ENCODE peak calls at places on chromosomes 4 and X, in five cellular contexts. One of them, this sample, is unnamed.

GRCh38 chr4:176875026-176875425 is 82.3 kb upstream of the VEGFC start:
- DNase-seq in PC-3: no peak
- DNase-seq in astrocyte: no peak
- DNase-seq in mesenchymal stem cell: no peak
- DNase-seq in neural progenitor cell: no peak
- DNase-seq in this sample: no peak

GRCh38 chr4:154626793-154627484 is 14.5 kb upstream of the FGG start:
- DNase-seq in astrocyte: peak
- DNase-seq in neural progenitor cell: peak
- DNase-seq in PC-3: peak
- DNase-seq in mesenchymal stem cell: peak
- DNase-seq in this sample: peak

GRCh38 chr4:48041535-48042137 is 25.1 kb downstream of the NIPAL1 start:
- DNase-seq in astrocyte: no peak
- DNase-seq in neural progenitor cell: no peak
- DNase-seq in PC-3: no peak
- DNase-seq in mesenchymal stem cell: no peak
- DNase-seq in this sample: no peak

GRCh38 chr4:2942532-2943363 is 20.5 kb downstream of the NOP14 start:
- DNase-seq in astrocyte: no peak
- DNase-seq in PC-3: no peak
- DNase-seq in mesenchymal stem cell: no peak
- DNase-seq in neural progenitor cell: no peak
- DNase-seq in this sample: peak

GRCh38 chr4:124079174-124079780 is 633.3 kb downstream of the ANKRD50 start:
- DNase-seq in PC-3: peak
- DNase-seq in astrocyte: peak
- DNase-seq in mesenchymal stem cell: peak
- DNase-seq in neural progenitor cell: no peak
- DNase-seq in this sample: no peak

GRCh38 chrX:81662381-81662780 is 460.5 kb downstream of the SH3BGRL start:
- DNase-seq in PC-3: no peak
- DNase-seq in neural progenitor cell: no peak
- DNase-seq in mesenchymal stem cell: no peak
- DNase-seq in astrocyte: peak
- DNase-seq in this sample: no peak

GRCh38 chr4:88027611-88028608 is 20.5 kb downstream of the PKD2 start:
- DNase-seq in astrocyte: peak
- DNase-seq in mesenchymal stem cell: peak
- DNase-seq in neural progenitor cell: no peak
- DNase-seq in PC-3: peak
- DNase-seq in this sample: peak

GRCh38 chr4:105620640-105621323 is 68.4 kb downstream of the ARHGEF38 start:
- DNase-seq in PC-3: peak
- DNase-seq in astrocyte: peak
- DNase-seq in mesenchymal stem cell: peak
- DNase-seq in neural progenitor cell: no peak
- DNase-seq in this sample: peak

GRCh38 chrX:65838674-65839073 is 171.2 kb downstream of the MSN start:
- DNase-seq in astrocyte: no peak
- DNase-seq in PC-3: no peak
- DNase-seq in neural progenitor cell: no peak
- DNase-seq in mesenchymal stem cell: no peak
- DNase-seq in this sample: no peak

GRCh38 chr4:151569650-151570049 is 160.7 kb downstream of the FHIP1A start:
- DNase-seq in astrocyte: no peak
- DNase-seq in PC-3: peak
- DNase-seq in mesenchymal stem cell: no peak
- DNase-seq in neural progenitor cell: no peak
- DNase-seq in this sample: no peak

GRCh38 chr4:41882622-41883347 is 52.4 kb upstream of the TMEM33 start:
- DNase-seq in mesenchymal stem cell: peak
- DNase-seq in PC-3: peak
- DNase-seq in astrocyte: no peak
- DNase-seq in neural progenitor cell: peak
- DNase-seq in this sample: peak

GRCh38 chrX:110684653-110685052 is 111.0 kb downstream of the CHRDL1 start:
- DNase-seq in neural progenitor cell: no peak
- DNase-seq in PC-3: peak
- DNase-seq in astrocyte: no peak
- DNase-seq in mesenchymal stem cell: no peak
- DNase-seq in this sample: no peak

GRCh38 chr4:46975841-46976551 is 17.4 kb downstream of the GABRA4 start:
- DNase-seq in PC-3: no peak
- DNase-seq in mesenchymal stem cell: peak
- DNase-seq in astrocyte: no peak
- DNase-seq in neural progenitor cell: no peak
- DNase-seq in this sample: no peak

GRCh38 chr4:48449151-48449550 is 34.0 kb upstream of the SLC10A4 start:
- DNase-seq in astrocyte: no peak
- DNase-seq in neural progenitor cell: peak
- DNase-seq in mesenchymal stem cell: no peak
- DNase-seq in PC-3: no peak
- DNase-seq in this sample: no peak

GRCh38 chrX:40504801-40505605 is 75.8 kb upstream of the ATP6AP2 start:
- DNase-seq in PC-3: no peak
- DNase-seq in mesenchymal stem cell: peak
- DNase-seq in neural progenitor cell: no peak
- DNase-seq in astrocyte: peak
- DNase-seq in this sample: peak

GRCh38 chr4:176817222-176817621 is 24.5 kb upstream of the VEGFC start:
- DNase-seq in mesenchymal stem cell: no peak
- DNase-seq in PC-3: no peak
- DNase-seq in neural progenitor cell: no peak
- DNase-seq in astrocyte: no peak
- DNase-seq in this sample: no peak

GRCh38 chr4:9762823-9763475 is 18.5 kb upstream of the DRD5 start:
- DNase-seq in neural progenitor cell: peak
- DNase-seq in mesenchymal stem cell: peak
- DNase-seq in PC-3: peak
- DNase-seq in astrocyte: peak
- DNase-seq in this sample: no peak

GRCh38 chrX:151871244-151871643 is 41.4 kb upstream of the MAGEA4 start:
- DNase-seq in astrocyte: peak
- DNase-seq in neural progenitor cell: no peak
- DNase-seq in mesenchymal stem cell: peak
- DNase-seq in PC-3: peak
- DNase-seq in this sample: no peak

GRCh38 chrX:2965965-2966364 is 36.8 kb upstream of the ARSD start:
- DNase-seq in mesenchymal stem cell: no peak
- DNase-seq in PC-3: no peak
- DNase-seq in astrocyte: no peak
- DNase-seq in neural progenitor cell: no peak
- DNase-seq in this sample: no peak

GRCh38 chr4:89539374-89539773 is 231.8 kb upstream of the GPRIN3 start:
- DNase-seq in PC-3: peak
- DNase-seq in astrocyte: peak
- DNase-seq in mesenchymal stem cell: peak
- DNase-seq in neural progenitor cell: no peak
- DNase-seq in this sample: peak

GRCh38 chrX:96563663-96564062 is 121.0 kb upstream of the DIAPH2 start:
- DNase-seq in neural progenitor cell: no peak
- DNase-seq in mesenchymal stem cell: peak
- DNase-seq in astrocyte: no peak
- DNase-seq in PC-3: peak
- DNase-seq in this sample: no peak

GRCh38 chr4:27293831-27294230 is 433.2 kb downstream of the STIM2 start:
- DNase-seq in mesenchymal stem cell: no peak
- DNase-seq in neural progenitor cell: no peak
- DNase-seq in PC-3: peak
- DNase-seq in astrocyte: no peak
- DNase-seq in this sample: no peak

GRCh38 chrX:148070504-148070877 is 89.4 kb downstream of the FMR1NB start:
- DNase-seq in mesenchymal stem cell: no peak
- DNase-seq in neural progenitor cell: no peak
- DNase-seq in PC-3: no peak
- DNase-seq in astrocyte: no peak
- DNase-seq in this sample: no peak

GRCh38 chr4:82542642-82543041 is 19.1 kb downstream of the TMEM150C start:
- DNase-seq in mesenchymal stem cell: no peak
- DNase-seq in PC-3: no peak
- DNase-seq in astrocyte: no peak
- DNase-seq in neural progenitor cell: no peak
- DNase-seq in this sample: no peak

GRCh38 chr4:127425202-127425845 is 207.4 kb upstream of the INTU start:
- DNase-seq in mesenchymal stem cell: no peak
- DNase-seq in PC-3: no peak
- DNase-seq in astrocyte: no peak
- DNase-seq in neural progenitor cell: no peak
- DNase-seq in this sample: no peak

GRCh38 chr4:42865572-42866189 is 26.8 kb upstream of the GRXCR1 start:
- DNase-seq in PC-3: peak
- DNase-seq in astrocyte: peak
- DNase-seq in neural progenitor cell: peak
- DNase-seq in mesenchymal stem cell: peak
- DNase-seq in this sample: peak

GRCh38 chr4:109303141-109303499 is 662 bp upstream of the COL25A1 start:
- DNase-seq in neural progenitor cell: no peak
- DNase-seq in mesenchymal stem cell: peak
- DNase-seq in PC-3: no peak
- DNase-seq in astrocyte: peak
- DNase-seq in this sample: peak

GRCh38 chr4:95506264-95506663 is 42.5 kb downstream of the UNC5C start:
- DNase-seq in mesenchymal stem cell: peak
- DNase-seq in PC-3: peak
- DNase-seq in neural progenitor cell: no peak
- DNase-seq in astrocyte: peak
- DNase-seq in this sample: peak

GRCh38 chr4:5892321-5893012 is 419 bp downstream of the CRMP1 start:
- DNase-seq in neural progenitor cell: peak
- DNase-seq in PC-3: no peak
- DNase-seq in mesenchymal stem cell: no peak
- DNase-seq in astrocyte: no peak
- DNase-seq in this sample: peak

GRCh38 chrX:39377171-39377570 is 575.9 kb downstream of the MID1IP1 start:
- DNase-seq in mesenchymal stem cell: no peak
- DNase-seq in neural progenitor cell: no peak
- DNase-seq in PC-3: no peak
- DNase-seq in astrocyte: no peak
- DNase-seq in this sample: no peak

GRCh38 chrX:15855562-15856256 is 1.1 kb upstream of the AP1S2 start:
- DNase-seq in mesenchymal stem cell: peak
- DNase-seq in PC-3: no peak
- DNase-seq in neural progenitor cell: peak
- DNase-seq in astrocyte: no peak
- DNase-seq in this sample: no peak

GRCh38 chr4:152052431-152053057 is 291.7 kb upstream of the GATB start:
- DNase-seq in neural progenitor cell: no peak
- DNase-seq in astrocyte: peak
- DNase-seq in PC-3: no peak
- DNase-seq in mesenchymal stem cell: peak
- DNase-seq in this sample: no peak

GRCh38 chr4:24771241-24771640 is 24.1 kb upstream of the SOD3 start:
- DNase-seq in astrocyte: peak
- DNase-seq in PC-3: peak
- DNase-seq in neural progenitor cell: no peak
- DNase-seq in mesenchymal stem cell: no peak
- DNase-seq in this sample: no peak

DNA sequence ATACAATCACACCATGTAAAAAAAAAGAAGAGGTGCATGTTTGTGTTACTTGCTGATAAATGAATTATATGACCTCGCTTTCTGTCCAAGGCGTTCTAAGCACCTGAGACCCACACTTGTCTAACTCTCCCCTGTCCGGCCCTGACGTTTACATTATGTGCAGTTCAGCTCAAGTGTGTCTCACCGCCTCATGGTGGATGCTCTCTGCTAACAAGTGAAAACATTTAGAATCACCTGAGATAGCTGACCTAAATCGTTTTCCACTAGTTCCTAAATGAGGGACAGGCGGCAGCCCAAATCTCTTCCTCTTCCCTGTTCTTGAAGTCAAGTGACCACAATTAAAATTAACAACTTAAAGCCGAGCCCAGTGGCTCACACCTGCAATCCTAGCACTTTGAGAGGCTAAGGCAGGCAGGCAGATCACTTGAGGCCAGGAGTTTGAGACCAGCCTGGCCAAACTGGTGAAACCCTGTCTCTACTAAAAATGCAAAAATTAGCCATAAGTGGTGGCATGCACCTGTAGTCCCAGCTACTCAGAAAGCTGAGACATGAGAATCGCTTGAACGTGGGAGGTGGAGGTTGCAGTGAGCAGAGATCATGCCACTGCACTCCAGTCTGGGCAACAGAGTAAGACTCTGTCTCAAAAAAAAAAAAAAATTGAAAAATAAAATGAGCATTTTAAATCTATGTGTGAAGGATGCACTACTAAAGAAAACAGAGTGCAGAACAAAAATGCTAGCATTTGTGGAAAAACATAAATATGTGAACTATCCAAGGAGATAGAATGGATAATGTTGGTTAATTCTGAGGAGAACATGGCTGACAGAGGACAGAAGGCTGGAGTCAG is 3.9 kb upstream of the TIFA start:
- DNase-seq in mesenchymal stem cell: no peak
- DNase-seq in astrocyte: no peak
- DNase-seq in PC-3: no peak
- DNase-seq in neural progenitor cell: no peak
- DNase-seq in this sample: no peak
- H3K4me3 ChIP-seq in mesenchymal stem cell: no peak
- H3K4me3 ChIP-seq in astrocyte: no peak
- H3K4me3 ChIP-seq in PC-3: no peak
- H3K4me3 ChIP-seq in neural progenitor cell: no peak
- H3K4me3 ChIP-seq in this sample: no peak

GRCh38 chrX:133649659-133650058 is 234.4 kb upstream of the GPC4 start:
- DNase-seq in PC-3: no peak
- DNase-seq in neural progenitor cell: peak
- DNase-seq in astrocyte: no peak
- DNase-seq in mesenchymal stem cell: no peak
- DNase-seq in this sample: no peak
- H3K27ac ChIP-seq in PC-3: no peak
- H3K27ac ChIP-seq in neural progenitor cell: no peak
- H3K27ac ChIP-seq in astrocyte: no peak
- H3K27ac ChIP-seq in mesenchymal stem cell: no peak
- H3K27ac ChIP-seq in this sample: no peak

DNA sequence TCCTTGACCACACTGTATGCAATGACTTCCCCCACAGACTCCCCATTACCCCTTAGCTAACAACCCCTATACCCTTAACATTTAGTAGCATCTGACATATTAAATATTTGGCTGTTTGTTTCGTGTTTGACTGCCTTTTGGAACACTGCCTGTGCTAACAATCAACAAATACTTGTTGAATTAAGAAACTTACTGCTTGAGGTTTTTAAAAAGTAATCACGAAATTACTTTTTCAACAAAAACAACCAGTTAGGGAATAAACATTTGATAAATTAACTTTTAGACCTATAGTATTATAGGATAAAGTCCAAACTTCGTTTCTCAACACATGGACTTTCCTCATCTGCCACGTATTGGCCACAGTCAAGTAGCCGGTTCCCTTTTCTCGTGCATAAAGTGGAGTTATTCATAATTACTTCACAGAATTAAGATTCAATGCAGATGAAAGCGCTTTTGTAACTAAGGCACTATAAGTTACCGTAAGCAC is 555 bp upstream of the ELMOD2 start:
- DNase-seq in mesenchymal stem cell: no peak
- DNase-seq in PC-3: no peak
- DNase-seq in astrocyte: peak
- DNase-seq in neural progenitor cell: no peak
- DNase-seq in this sample: no peak
- H3K4me3 ChIP-seq in mesenchymal stem cell: no peak
- H3K4me3 ChIP-seq in PC-3: peak
- H3K4me3 ChIP-seq in astrocyte: peak
- H3K4me3 ChIP-seq in neural progenitor cell: no peak
- H3K4me3 ChIP-seq in this sample: peak

GRCh38 chr4:121053601-121054143 is 18.7 kb downstream of the NDNF start:
- DNase-seq in neural progenitor cell: no peak
- DNase-seq in astrocyte: peak
- DNase-seq in PC-3: peak
- DNase-seq in mesenchymal stem cell: no peak
- DNase-seq in this sample: no peak
- H3K27ac ChIP-seq in neural progenitor cell: no peak
- H3K27ac ChIP-seq in astrocyte: no peak
- H3K27ac ChIP-seq in PC-3: no peak
- H3K27ac ChIP-seq in mesenchymal stem cell: no peak
- H3K27ac ChIP-seq in this sample: no peak

This sample was measured in osteoblast.